ENCODE peak calls at places on chromosome 19, in ten cellular contexts. One of them, this sample, is unnamed. For H4K20me1 and H3K9me3, the result is how much of the 10 kb centered on the place peaks cover.

GRCh38 chr19:19750131-19750841 is 17.4 kb upstream of the ZNF14 start:
- DNase-seq in H1: no peak
- DNase-seq in astrocyte: no peak
- DNase-seq in neural progenitor cell: no peak
- DNase-seq in GM12878: no peak
- DNase-seq in HCT116: no peak
- DNase-seq in mammary epithelial cell: no peak
- DNase-seq in H9: no peak
- DNase-seq in hepatocyte: no peak
- DNase-seq in PC-9: no peak
- DNase-seq in this sample: peak

GRCh38 chr19:34345934-34346333 is 19.1 kb upstream of the GPI start:
- DNase-seq in H1: peak
- DNase-seq in astrocyte: no peak
- DNase-seq in neural progenitor cell: peak
- DNase-seq in GM12878: no peak
- DNase-seq in HCT116: peak
- DNase-seq in mammary epithelial cell: peak
- DNase-seq in H9: peak
- DNase-seq in hepatocyte: peak
- DNase-seq in PC-9: peak
- DNase-seq in this sample: peak

GRCh38 chr19:6241680-6242079 is 38.1 kb downstream of the MLLT1 start:
- DNase-seq in H1: no peak
- DNase-seq in astrocyte: no peak
- DNase-seq in neural progenitor cell: no peak
- DNase-seq in GM12878: no peak
- DNase-seq in HCT116: no peak
- DNase-seq in mammary epithelial cell: no peak
- DNase-seq in H9: no peak
- DNase-seq in hepatocyte: no peak
- DNase-seq in PC-9: no peak
- DNase-seq in this sample: peak

GRCh38 chr19:45136507-45137178 is 24.1 kb downstream of the NKPD1 start:
- DNase-seq in H1: no peak
- DNase-seq in astrocyte: no peak
- DNase-seq in neural progenitor cell: peak
- DNase-seq in GM12878: no peak
- DNase-seq in HCT116: no peak
- DNase-seq in mammary epithelial cell: no peak
- DNase-seq in H9: no peak
- DNase-seq in hepatocyte: no peak
- DNase-seq in PC-9: no peak
- DNase-seq in this sample: peak

GRCh38 chr19:10603873-10604459 is 16.9 kb upstream of the AP1M2 start:
- DNase-seq in H1: no peak
- DNase-seq in astrocyte: no peak
- DNase-seq in neural progenitor cell: peak
- DNase-seq in GM12878: peak
- DNase-seq in HCT116: no peak
- DNase-seq in mammary epithelial cell: peak
- DNase-seq in H9: no peak
- DNase-seq in hepatocyte: no peak
- DNase-seq in PC-9: peak
- DNase-seq in this sample: peak

GRCh38 chr19:43768273-43769050 is 12.3 kb downstream of the KCNN4 start:
- DNase-seq in H1: no peak
- DNase-seq in astrocyte: no peak
- DNase-seq in neural progenitor cell: no peak
- DNase-seq in GM12878: no peak
- DNase-seq in HCT116: no peak
- DNase-seq in mammary epithelial cell: no peak
- DNase-seq in H9: no peak
- DNase-seq in hepatocyte: peak
- DNase-seq in PC-9: no peak
- DNase-seq in this sample: peak

GRCh38 chr19:23403581-23404324 is 8.5 kb upstream of the ZNF91 start:
- DNase-seq in H1: no peak
- DNase-seq in astrocyte: no peak
- DNase-seq in neural progenitor cell: peak
- DNase-seq in GM12878: no peak
- DNase-seq in HCT116: no peak
- DNase-seq in mammary epithelial cell: no peak
- DNase-seq in H9: no peak
- DNase-seq in hepatocyte: peak
- DNase-seq in PC-9: peak
- DNase-seq in this sample: no peak

GRCh38 chr19:38837656-38838121 is 6.1 kb upstream of the ECH1 start:
- DNase-seq in H1: no peak
- DNase-seq in astrocyte: no peak
- DNase-seq in neural progenitor cell: no peak
- DNase-seq in GM12878: no peak
- DNase-seq in HCT116: no peak
- DNase-seq in mammary epithelial cell: peak
- DNase-seq in H9: no peak
- DNase-seq in hepatocyte: peak
- DNase-seq in PC-9: peak
- DNase-seq in this sample: peak

GRCh38 chr19:16702123-16702522 is 17.5 kb upstream of the NWD1 start:
- DNase-seq in H1: no peak
- DNase-seq in astrocyte: peak
- DNase-seq in neural progenitor cell: no peak
- DNase-seq in GM12878: no peak
- DNase-seq in HCT116: no peak
- DNase-seq in mammary epithelial cell: peak
- DNase-seq in H9: no peak
- DNase-seq in hepatocyte: peak
- DNase-seq in PC-9: peak
- DNase-seq in this sample: no peak

GRCh38 chr19:38617764-38618589 is at the start of gene MAP4K1:
- DNase-seq in H1: no peak
- DNase-seq in astrocyte: no peak
- DNase-seq in neural progenitor cell: peak
- DNase-seq in GM12878: peak
- DNase-seq in HCT116: no peak
- DNase-seq in mammary epithelial cell: no peak
- DNase-seq in H9: no peak
- DNase-seq in hepatocyte: no peak
- DNase-seq in PC-9: no peak
- DNase-seq in this sample: no peak

GRCh38 chr19:4913996-4914735 is 4.9 kb downstream of the UHRF1 start:
- DNase-seq in H1: no peak
- DNase-seq in astrocyte: peak
- DNase-seq in neural progenitor cell: no peak
- DNase-seq in GM12878: no peak
- DNase-seq in HCT116: no peak
- DNase-seq in mammary epithelial cell: no peak
- DNase-seq in H9: no peak
- DNase-seq in hepatocyte: no peak
- DNase-seq in PC-9: peak
- DNase-seq in this sample: peak

GRCh38 chr19:13102416-13102665 is 317 bp downstream of the LYL1 start:
- DNase-seq in H1: no peak
- DNase-seq in astrocyte: no peak
- DNase-seq in neural progenitor cell: no peak
- DNase-seq in GM12878: no peak
- DNase-seq in HCT116: no peak
- DNase-seq in mammary epithelial cell: no peak
- DNase-seq in H9: no peak
- DNase-seq in hepatocyte: no peak
- DNase-seq in PC-9: no peak
- DNase-seq in this sample: no peak

GRCh38 chr19:13101590-13102415 is 855 bp downstream of the LYL1 start:
- DNase-seq in H1: no peak
- DNase-seq in astrocyte: no peak
- DNase-seq in neural progenitor cell: no peak
- DNase-seq in GM12878: no peak
- DNase-seq in HCT116: no peak
- DNase-seq in mammary epithelial cell: no peak
- DNase-seq in H9: no peak
- DNase-seq in hepatocyte: no peak
- DNase-seq in PC-9: no peak
- DNase-seq in this sample: no peak

GRCh38 chr19:13099073-13099999 is 3.3 kb downstream of the LYL1 start:
- DNase-seq in H1: no peak
- DNase-seq in astrocyte: no peak
- DNase-seq in neural progenitor cell: peak
- DNase-seq in GM12878: no peak
- DNase-seq in HCT116: no peak
- DNase-seq in mammary epithelial cell: no peak
- DNase-seq in H9: peak
- DNase-seq in hepatocyte: peak
- DNase-seq in PC-9: no peak
- DNase-seq in this sample: peak

GRCh38 chr19:13100031-13100588 is 2.5 kb downstream of the LYL1 start:
- DNase-seq in H1: no peak
- DNase-seq in astrocyte: no peak
- DNase-seq in neural progenitor cell: no peak
- DNase-seq in GM12878: peak
- DNase-seq in HCT116: no peak
- DNase-seq in mammary epithelial cell: peak
- DNase-seq in H9: no peak
- DNase-seq in hepatocyte: no peak
- DNase-seq in PC-9: no peak
- DNase-seq in this sample: peak

GRCh38 chr19:13100871-13101589 is 1.6 kb downstream of the LYL1 start:
- DNase-seq in H1: no peak
- DNase-seq in astrocyte: no peak
- DNase-seq in neural progenitor cell: no peak
- DNase-seq in GM12878: no peak
- DNase-seq in HCT116: no peak
- DNase-seq in mammary epithelial cell: no peak
- DNase-seq in H9: no peak
- DNase-seq in hepatocyte: no peak
- DNase-seq in PC-9: no peak
- DNase-seq in this sample: peak
- H4K20me1 ChIP-seq in H1: under half
- H4K20me1 ChIP-seq in astrocyte: under half
- H4K20me1 ChIP-seq in neural progenitor cell: half or more
- H4K20me1 ChIP-seq in GM12878: under half
- H4K20me1 ChIP-seq in HCT116: under half
- H4K20me1 ChIP-seq in mammary epithelial cell: under half
- H4K20me1 ChIP-seq in H9: under half
- H4K20me1 ChIP-seq in hepatocyte: under half
- H4K20me1 ChIP-seq in PC-9: under half
- H4K20me1 ChIP-seq in this sample: under half

DNA sequence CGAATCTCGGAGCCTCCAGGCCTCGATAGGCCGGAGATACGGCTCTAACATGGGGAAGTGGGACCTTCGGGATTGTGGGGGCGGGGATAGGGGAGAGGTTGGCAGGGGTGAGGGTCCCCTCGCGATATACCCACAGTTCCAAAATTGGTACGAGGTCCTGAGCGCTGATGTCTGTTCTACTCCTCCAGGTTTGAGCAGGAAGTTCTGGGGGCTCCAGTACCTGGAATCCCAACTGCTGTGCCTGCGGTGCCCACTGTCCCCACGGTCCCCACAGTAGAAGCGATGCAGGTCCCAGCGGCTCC is 447 bp downstream of the RBM42 start:
- DNase-seq in H1: no peak
- DNase-seq in astrocyte: no peak
- DNase-seq in neural progenitor cell: no peak
- DNase-seq in GM12878: no peak
- DNase-seq in HCT116: no peak
- DNase-seq in mammary epithelial cell: no peak
- DNase-seq in H9: no peak
- DNase-seq in hepatocyte: no peak
- DNase-seq in PC-9: no peak
- DNase-seq in this sample: peak
- H3K9me3 ChIP-seq in H1: under half
- H3K9me3 ChIP-seq in astrocyte: under half
- H3K9me3 ChIP-seq in neural progenitor cell: under half
- H3K9me3 ChIP-seq in GM12878: under half
- H3K9me3 ChIP-seq in HCT116: under half
- H3K9me3 ChIP-seq in mammary epithelial cell: under half
- H3K9me3 ChIP-seq in H9: under half
- H3K9me3 ChIP-seq in hepatocyte: under half
- H3K9me3 ChIP-seq in PC-9: under half
- H3K9me3 ChIP-seq in this sample: under half

GRCh38 chr19:1307755-1308303 is 22.2 kb downstream of the EFNA2 start:
- DNase-seq in H1: no peak
- DNase-seq in astrocyte: no peak
- DNase-seq in neural progenitor cell: no peak
- DNase-seq in GM12878: no peak
- DNase-seq in HCT116: no peak
- DNase-seq in mammary epithelial cell: no peak
- DNase-seq in H9: no peak
- DNase-seq in hepatocyte: no peak
- DNase-seq in PC-9: no peak
- DNase-seq in this sample: no peak
- H4K20me1 ChIP-seq in H1: under half
- H4K20me1 ChIP-seq in astrocyte: under half
- H4K20me1 ChIP-seq in neural progenitor cell: under half
- H4K20me1 ChIP-seq in GM12878: under half
- H4K20me1 ChIP-seq in HCT116: under half
- H4K20me1 ChIP-seq in mammary epithelial cell: under half
- H4K20me1 ChIP-seq in H9: under half
- H4K20me1 ChIP-seq in hepatocyte: under half
- H4K20me1 ChIP-seq in PC-9: under half
- H4K20me1 ChIP-seq in this sample: under half

DNA sequence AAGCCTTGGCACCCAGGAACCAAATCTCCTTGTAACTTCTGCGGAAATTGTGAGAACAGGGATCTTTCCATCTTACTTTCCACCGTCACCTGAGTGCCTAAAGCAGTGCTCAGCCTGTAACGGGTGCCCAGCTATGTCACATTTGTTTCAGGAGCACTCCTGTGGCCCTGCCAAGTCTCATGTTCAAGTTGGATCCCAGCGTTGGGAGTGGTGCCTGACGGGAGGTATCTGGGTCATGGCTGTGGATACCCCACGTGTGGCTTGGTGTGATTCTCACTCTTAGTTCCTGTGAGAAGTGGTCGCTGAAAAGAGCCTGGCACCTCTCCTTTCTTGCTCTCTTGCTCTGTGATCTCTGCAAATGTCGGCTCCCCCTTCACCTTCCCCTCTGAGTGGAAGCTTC is 114.9 kb downstream of the UQCRFS1 start:
- DNase-seq in H1: no peak
- DNase-seq in astrocyte: no peak
- DNase-seq in neural progenitor cell: no peak
- DNase-seq in GM12878: no peak
- DNase-seq in HCT116: no peak
- DNase-seq in mammary epithelial cell: no peak
- DNase-seq in H9: no peak
- DNase-seq in hepatocyte: no peak
- DNase-seq in PC-9: no peak
- DNase-seq in this sample: no peak
- H3K9me3 ChIP-seq in H1: under half
- H3K9me3 ChIP-seq in astrocyte: under half
- H3K9me3 ChIP-seq in neural progenitor cell: under half
- H3K9me3 ChIP-seq in GM12878: under half
- H3K9me3 ChIP-seq in HCT116: under half
- H3K9me3 ChIP-seq in mammary epithelial cell: under half
- H3K9me3 ChIP-seq in H9: under half
- H3K9me3 ChIP-seq in hepatocyte: under half
- H3K9me3 ChIP-seq in PC-9: under half
- H3K9me3 ChIP-seq in this sample: under half

This sample was measured in osteoblast.